ENCODE peak calls at places on chromosomes 7 and 10, in five cellular contexts. T is A549, Q is anterior cingulate cortex, J is AG10803, P is G401. X is an unnamed sample.

GRCh38 chr10:48233643-48234042 is 40.9 kb downstream of the FRMPD2 start:
- DNase-seq in T (no peak), Q (no peak), J (no peak), P (peak), X (no peak)

GRCh38 chr10:132637477-132638129 is 100.0 kb downstream of the INPP5A start:
- DNase-seq in P (peak), J (peak), T (peak), Q (no peak), X (peak)

GRCh38 chr7:5143935-5144903 is 45.8 kb upstream of the WIPI2 start:
- DNase-seq in T (no peak), P (no peak), J (no peak), Q (peak), X (no peak)

GRCh38 chr10:120431356-120431755 is 25.7 kb upstream of the PLPP4 start:
- DNase-seq in P (no peak), J (no peak), Q (no peak), T (no peak), X (no peak)

GRCh38 chr10:46538155-46538554 is 18.3 kb downstream of the GPRIN2 start:
- DNase-seq in P (no peak), J (no peak), Q (no peak), T (no peak), X (no peak)

GRCh38 chr10:24854256-24854655 is 98.2 kb downstream of the PRTFDC1 start:
- DNase-seq in T (no peak), J (no peak), Q (no peak), P (no peak), X (no peak)

GRCh38 chr10:122122493-122122892 is 133.5 kb downstream of the TACC2 start:
- DNase-seq in J (no peak), Q (no peak), P (no peak), T (no peak), X (no peak)

GRCh38 chr10:110636932-110637557 is 7.1 kb upstream of the RBM20 start:
- DNase-seq in J (no peak), P (no peak), Q (no peak), T (no peak), X (peak)

X was measured in HepG2.